ENCODE peak calls at places on chromosome 18, in eight cellular contexts. A, N, V, L, R, Q, K and I are unnamed samples.

GRCh38 chr18:10916865-10917264 is 232.5 kb downstream of the PIEZO2 start:
- DNase-seq in A (no peak), N (no peak), V (no peak), L (no peak), R (no peak), Q (no peak), K (no peak), I (no peak)

GRCh38 chr18:79517322-79517721 is 121.6 kb downstream of the NFATC1 start:
- DNase-seq in A (no peak), N (no peak), V (no peak), L (no peak), R (peak), Q (no peak), K (no peak), I (no peak)

GRCh38 chr18:24497052-24497754 is 36.8 kb downstream of the HRH4 start:
- DNase-seq in A (no peak), N (no peak), V (no peak), L (no peak), R (no peak), Q (no peak), K (no peak), I (no peak)

GRCh38 chr18:4734021-4734420 is 278.9 kb upstream of the DLGAP1 start:
- DNase-seq in A (no peak), N (no peak), V (no peak), L (no peak), R (no peak), Q (no peak), K (no peak), I (no peak)

GRCh38 chr18:46169464-46169941 is 65.3 kb downstream of the HAUS1 start:
- DNase-seq in A (no peak), N (no peak), V (peak), L (no peak), R (no peak), Q (no peak), K (no peak), I (no peak)

GRCh38 chr18:23618862-23619387 is 32.6 kb upstream of the NPC1 start:
- DNase-seq in A (no peak), N (no peak), V (peak), L (peak), R (no peak), Q (no peak), K (peak), I (no peak)

GRCh38 chr18:34650121-34650545 is 60.0 kb upstream of the DTNA start:
- DNase-seq in A (no peak), N (no peak), V (no peak), L (no peak), R (no peak), Q (no peak), K (no peak), I (no peak)

GRCh38 chr18:73296686-73297085 is 428.9 kb upstream of the NETO1 start:
- DNase-seq in A (no peak), N (no peak), V (no peak), L (no peak), R (no peak), Q (no peak), K (no peak), I (no peak)

GRCh38 chr18:72174972-72175649 is 369.0 kb downstream of the CBLN2 start:
- DNase-seq in A (no peak), N (peak), V (no peak), L (no peak), R (no peak), Q (no peak), K (no peak), I (no peak)

GRCh38 chr18:23920054-23920453 is 94.5 kb upstream of the TTC39C start:
- DNase-seq in A (no peak), N (no peak), V (no peak), L (no peak), R (no peak), Q (no peak), K (no peak), I (no peak)

GRCh38 chr18:51211552-51211951 is 14.1 kb upstream of the MEX3C start:
- DNase-seq in A (no peak), N (no peak), V (no peak), L (peak), R (no peak), Q (no peak), K (peak), I (peak)

GRCh38 chr18:75473316-75473715 is 45.8 kb upstream of the SMIM21 start:
- DNase-seq in A (no peak), N (no peak), V (no peak), L (no peak), R (no peak), Q (no peak), K (no peak), I (no peak)

GRCh38 chr18:44715245-44715644 is 34.6 kb downstream of the SETBP1 start:
- DNase-seq in A (no peak), N (peak), V (peak), L (peak), R (no peak), Q (peak), K (peak), I (peak)

GRCh38 chr18:58116815-58117214 is 72.8 kb downstream of the NEDD4L start:
- DNase-seq in A (no peak), N (no peak), V (no peak), L (no peak), R (no peak), Q (no peak), K (no peak), I (no peak)

GRCh38 chr18:62399781-62400308 is 74.7 kb downstream of the TNFRSF11A start:
- DNase-seq in A (peak), N (no peak), V (peak), L (no peak), R (no peak), Q (peak), K (no peak), I (no peak)

GRCh38 chr18:58937204-58937603 is 72.5 kb downstream of the ZNF532 start:
- DNase-seq in A (no peak), N (no peak), V (no peak), L (no peak), R (no peak), Q (no peak), K (no peak), I (no peak)

GRCh38 chr18:58231930-58232329 is 187.9 kb downstream of the NEDD4L start:
- DNase-seq in A (no peak), N (no peak), V (peak), L (no peak), R (no peak), Q (no peak), K (no peak), I (no peak)

GRCh38 chr18:22283397-22283796 is 114.0 kb downstream of the GATA6 start:
- DNase-seq in A (no peak), N (no peak), V (peak), L (no peak), R (no peak), Q (no peak), K (no peak), I (no peak)